ENCODE peak calls at places on chromosomes 7 and 10, in four cellular contexts. S is IMR-90, M is foreskin fibroblast, Y is endodermal cell. V is an unnamed sample.
A peak's percentile ranks its signal among the peaks of the same experiment; 100 is the strongest.

GRCh38 chr7:24406818-24407226 is 122.8 kb downstream of the NPY start:
- DNase-seq in S (no peak), M (no peak), Y (peak; percentile 86), V (no peak)

GRCh38 chr7:45117582-45117981 is 6.1 kb upstream of the TBRG4 start:
- DNase-seq in S (no peak), M (no peak), Y (peak; percentile 22), V (no peak)

GRCh38 chr7:17339139-17339538 is 40.7 kb downstream of the AHR start:
- DNase-seq in S (no peak), M (no peak), Y (no peak), V (no peak)

GRCh38 chr10:3666525-3667302 is 118.3 kb downstream of the KLF6 start:
- DNase-seq in S (no peak), M (no peak), Y (no peak), V (no peak)

GRCh38 chr10:86334515-86335085 is 32.0 kb downstream of the GRID1 start:
- DNase-seq in S (no peak), M (no peak), Y (peak; percentile 85), V (no peak)

GRCh38 chr10:70740441-70741288 is 44.5 kb downstream of the TBATA start:
- DNase-seq in S (no peak), M (no peak), Y (no peak), V (no peak)

GRCh38 chr7:116167177-116167576 is 43.2 kb upstream of the TES start:
- DNase-seq in S (no peak), M (no peak), Y (peak; percentile 64), V (no peak)

GRCh38 chr10:47022311-47023131 is 111.3 kb downstream of the PTPN20 start:
- DNase-seq in S (no peak), M (no peak), Y (peak; percentile 41), V (no peak)

GRCh38 chr10:102208311-102209035 is 17.6 kb upstream of the ELOVL3 start:
- DNase-seq in S (peak; percentile 52), M (no peak), Y (no peak), V (peak; percentile 62)
- H3K4me3 ChIP-seq in S (no peak overlapping the region), M (no peak overlapping the region), Y (no peak overlapping the region), V (peak overlapping the region; percentile 23)

GRCh38 chr10:6044060-6044459 is 18.1 kb downstream of the IL2RA start:
- DNase-seq in S (no peak), M (no peak), Y (peak; percentile 29), V (no peak)
- H3K4me3 ChIP-seq in S (no peak overlapping the region), M (no peak overlapping the region), Y (no peak overlapping the region), V (no peak overlapping the region)

DNA sequence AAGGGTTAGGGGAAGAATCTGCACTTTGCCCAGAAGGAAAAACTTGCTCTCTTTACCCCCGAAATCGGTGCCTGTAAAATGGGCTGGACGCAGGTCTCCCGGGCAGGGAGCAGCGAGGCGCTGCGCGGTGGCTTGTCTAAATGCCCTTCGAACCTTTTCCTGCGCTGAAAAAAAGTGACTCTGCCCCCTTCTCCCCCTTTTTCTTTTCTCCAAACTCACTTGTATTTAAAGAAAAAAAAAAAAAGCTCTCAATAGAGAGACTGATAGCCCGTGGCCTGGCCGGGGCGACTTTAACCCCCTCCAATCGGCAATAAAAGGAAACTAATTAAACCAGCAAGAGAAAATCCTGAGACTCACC is 286 bp downstream of the SP8 start:
- DNase-seq in S (no peak), M (no peak), Y (no peak), V (no peak)
- H3K4me3 ChIP-seq in S (peak overlapping the region; percentile 74), M (peak overlapping the region; percentile 4), Y (peak overlapping the region; percentile 91), V (peak overlapping the region; percentile 49)

GRCh38 chr10:96699613-96700012 is 20.7 kb downstream of the PIK3AP1 start:
- DNase-seq in S (no peak), M (no peak), Y (no peak), V (no peak)
- H3K4me3 ChIP-seq in S (no peak overlapping the region), M (no peak overlapping the region), Y (no peak overlapping the region), V (no peak overlapping the region)

GRCh38 chr10:11631890-11632587 is 20.6 kb upstream of the USP6NL start:
- DNase-seq in S (no peak), M (no peak), Y (no peak), V (no peak)
- H3K4me3 ChIP-seq in S (no peak overlapping the region), M (no peak overlapping the region), Y (no peak overlapping the region), V (no peak overlapping the region)

DNA sequence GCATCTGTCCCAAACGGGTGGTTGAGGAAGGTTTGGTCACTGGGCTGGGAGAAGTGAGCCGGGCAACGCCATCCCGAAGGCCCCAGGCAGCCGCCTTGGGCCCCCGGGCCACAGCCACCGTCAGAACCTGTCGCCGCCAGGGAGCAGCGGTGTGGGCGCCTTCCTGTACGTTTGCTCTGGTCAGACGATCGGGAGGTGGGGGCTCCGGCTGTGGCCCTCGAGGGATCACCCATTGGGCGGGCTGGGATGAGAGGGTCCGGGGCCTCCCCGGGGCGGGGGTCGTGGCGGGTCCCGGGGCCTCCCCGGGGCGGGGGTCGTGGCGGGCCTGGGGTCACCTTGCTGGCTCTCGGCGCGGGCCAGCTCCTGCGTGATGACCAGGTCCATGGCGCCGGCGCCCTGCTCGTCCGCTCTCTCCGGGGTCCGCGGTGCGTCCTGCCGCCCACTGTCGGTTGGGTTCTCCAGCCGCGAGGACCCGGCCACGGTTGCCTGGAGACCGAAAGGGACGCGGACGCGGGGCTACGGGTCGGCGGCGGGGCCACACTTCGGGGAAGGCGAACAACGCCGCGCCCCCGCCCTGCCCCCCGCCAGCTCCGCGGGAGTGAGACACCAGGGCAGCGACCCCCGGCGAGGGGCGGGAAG is at the start of gene CFAP46:
- DNase-seq in S (peak; percentile 44), M (peak; percentile 39), Y (peak; percentile 93), V (peak; percentile 74)
- H3K4me3 ChIP-seq in S (peak within 1 kb of the TSS; percentile 48), M (peak within 1 kb of the TSS; percentile 43), Y (peak within 1 kb of the TSS; percentile 84), V (peak within 1 kb of the TSS; percentile 56)

GRCh38 chr10:114095676-114096331 is 52.1 kb downstream of the ADRB1 start:
- DNase-seq in S (no peak), M (no peak), Y (no peak), V (peak; percentile 33)
- H3K4me3 ChIP-seq in S (no peak overlapping the region), M (no peak overlapping the region), Y (no peak overlapping the region), V (no peak overlapping the region)

V was measured in adipocyte.